ENCODE peak calls at places on chromosomes 6 and 20, in ten cellular contexts. W is Panc1, V is fibroblast of pulmonary artery, G is heart left ventricle, A is BE2C, N is choroid plexus epithelial cell, P is sigmoid colon, Q is thoracic aorta, Z is lower lobe of right lung, E is cardiac muscle cell. I is an unnamed sample.

GRCh38 chr6:161254126-161254753 is 19.6 kb downstream of the AGPAT4 start:
- DNase-seq in P (no peak), Z (no peak), A (no peak), W (no peak), G (no peak), N (peak), Q (no peak), E (peak), V (peak), I (no peak)

GRCh38 chr6:132190815-132191175 is 210.5 kb downstream of the MOXD1 start:
- DNase-seq in E (peak), G (no peak), P (no peak), Q (no peak), Z (no peak), W (no peak), V (peak), A (no peak), N (peak), I (no peak)

GRCh38 chr20:44336086-44336485 is 757 bp upstream of the R3HDML start:
- DNase-seq in N (no peak), E (no peak), Q (no peak), V (no peak), A (no peak), G (no peak), Z (no peak), P (no peak), W (no peak), I (peak)

GRCh38 chr6:19399406-19399805 is 437.8 kb upstream of the ID4 start:
- DNase-seq in P (peak), Q (no peak), E (peak), G (no peak), N (peak), V (peak), W (no peak), Z (no peak), A (no peak), I (no peak)

GRCh38 chr6:139522471-139523220 is 148.2 kb upstream of the CITED2 start:
- DNase-seq in P (no peak), Q (no peak), A (no peak), W (no peak), V (no peak), Z (no peak), E (peak), G (no peak), N (no peak), I (no peak)

GRCh38 chr20:58432190-58432954 is 43.3 kb downstream of the VAPB start:
- DNase-seq in N (peak), Z (no peak), E (peak), P (peak), A (no peak), G (no peak), W (no peak), Q (no peak), V (peak), I (no peak)

GRCh38 chr6:43729537-43729936 is 40.5 kb upstream of the VEGFA start:
- DNase-seq in G (no peak), Z (no peak), N (no peak), Q (no peak), E (no peak), V (no peak), P (peak), A (no peak), W (no peak), I (peak)

GRCh38 chr20:61846074-61846473 is 219.6 kb downstream of the TAF4 start:
- DNase-seq in A (no peak), V (no peak), P (no peak), E (no peak), G (no peak), N (no peak), W (no peak), Z (peak), Q (no peak), I (no peak)

GRCh38 chr6:141580988-141581387 is 551.7 kb upstream of the GJE1 start:
- DNase-seq in Z (no peak), N (peak), A (no peak), V (peak), P (no peak), G (no peak), E (peak), Q (no peak), W (no peak), I (no peak)

GRCh38 chr6:158571826-158572652 is 12.1 kb downstream of the TMEM181 start:
- DNase-seq in P (no peak), G (no peak), W (no peak), A (no peak), N (no peak), V (no peak), E (no peak), Q (no peak), Z (peak), I (peak)

GRCh38 chr6:16168858-16169257 is 40.0 kb downstream of the MYLIP start:
- DNase-seq in A (peak), V (peak), P (no peak), G (no peak), W (no peak), N (peak), Q (no peak), Z (no peak), E (peak), I (no peak)

GRCh38 chr6:57159127-57159526 is 13.0 kb upstream of the BAG2 start:
- DNase-seq in W (no peak), V (no peak), Z (no peak), A (no peak), N (no peak), G (no peak), P (no peak), Q (no peak), E (no peak), I (no peak)

GRCh38 chr6:124298682-124299081 is 495.0 kb downstream of the NKAIN2 start:
- DNase-seq in E (no peak), N (no peak), Q (no peak), A (no peak), G (no peak), P (no peak), W (no peak), V (no peak), Z (no peak), I (no peak)

GRCh38 chr6:44795326-44795725 is 407.8 kb downstream of the CDC5L start:
- DNase-seq in A (no peak), P (no peak), E (no peak), G (no peak), Q (no peak), W (no peak), V (no peak), Z (no peak), N (no peak), I (no peak)

GRCh38 chr6:134165827-134166226 is 113.4 kb upstream of the SLC2A12 start:
- DNase-seq in N (peak), Z (no peak), A (no peak), G (no peak), W (no peak), V (peak), Q (no peak), P (no peak), E (peak), I (no peak)

GRCh38 chr20:53502820-53503219 is 90.8 kb downstream of the ZNF217 start:
- DNase-seq in A (no peak), W (no peak), Z (no peak), E (no peak), N (no peak), Q (no peak), P (no peak), G (no peak), V (no peak), I (no peak)

GRCh38 chr20:62953839-62954703 is 1.6 kb downstream of the SLC17A9 start:
- DNase-seq in P (peak), Z (peak), V (peak), N (peak), Q (peak), A (peak), W (no peak), E (peak), G (peak), I (peak)

GRCh38 chr6:129490551-129491245 is 219.3 kb downstream of the ARHGAP18 start:
- DNase-seq in A (no peak), W (peak), V (peak), G (peak), Z (no peak), N (peak), Q (no peak), E (peak), P (no peak), I (no peak)

GRCh38 chr6:52389626-52390360 is 27.8 kb downstream of the PAQR8 start:
- DNase-seq in E (peak), A (peak), W (no peak), Q (no peak), N (peak), V (peak), G (peak), Z (peak), P (no peak), I (peak)

GRCh38 chr6:116633685-116634084 is 17.4 kb downstream of the RSPH4A start:
- DNase-seq in Q (no peak), V (no peak), N (peak), A (no peak), Z (no peak), E (no peak), P (no peak), G (no peak), W (no peak), I (no peak)

GRCh38 chr6:149129401-149130077 is 188.0 kb upstream of the TAB2 start:
- DNase-seq in Q (no peak), V (peak), A (no peak), W (no peak), G (no peak), N (peak), E (peak), P (no peak), Z (no peak), I (no peak)

GRCh38 chr6:89433637-89434499 is 916 bp downstream of the ANKRD6 start:
- DNase-seq in V (no peak), E (peak), W (no peak), A (no peak), G (peak), P (no peak), Z (peak), N (no peak), Q (no peak), I (peak)

GRCh38 chr6:169778646-169779045 is 27.2 kb downstream of the ERMARD start:
- DNase-seq in Q (no peak), V (no peak), W (no peak), Z (no peak), G (no peak), N (no peak), E (no peak), P (no peak), A (no peak), I (no peak)

GRCh38 chr6:99905209-99906106 is 88.6 kb downstream of the MCHR2 start:
- DNase-seq in E (peak), G (no peak), N (peak), Z (no peak), A (peak), W (peak), V (peak), P (no peak), Q (no peak), I (no peak)

GRCh38 chr6:129536271-129536670 is 173.7 kb downstream of the ARHGAP18 start:
- DNase-seq in P (no peak), E (no peak), Q (no peak), V (no peak), A (no peak), Z (no peak), W (no peak), N (no peak), G (no peak), I (no peak)

GRCh38 chr20:35663813-35664543 is 722 bp downstream of the CPNE1 start:
- DNase-seq in W (no peak), E (peak), A (peak), Z (peak), Q (no peak), N (peak), P (no peak), G (peak), V (no peak), I (peak)

GRCh38 chr6:162683135-162683534 is 44.4 kb downstream of the PRKN start:
- DNase-seq in V (no peak), E (no peak), Z (no peak), Q (no peak), G (no peak), N (no peak), P (no peak), W (no peak), A (no peak), I (no peak)

GRCh38 chr20:10728873-10729670 is 55.3 kb upstream of the JAG1 start:
- DNase-seq in N (no peak), Z (no peak), V (no peak), E (no peak), A (no peak), W (no peak), Q (no peak), P (no peak), G (no peak), I (no peak)

GRCh38 chr6:143241110-143241509 is 180.4 kb downstream of the AIG1 start:
- DNase-seq in Z (no peak), G (no peak), P (no peak), W (no peak), E (no peak), Q (no peak), A (no peak), N (no peak), V (no peak), I (no peak)

GRCh38 chr20:6993016-6993415 is 225.5 kb downstream of the BMP2 start:
- DNase-seq in Q (no peak), G (no peak), A (no peak), P (no peak), W (no peak), Z (no peak), E (no peak), N (peak), V (peak), I (no peak)

GRCh38 chr6:45437441-45437820 is 59.7 kb upstream of the SUPT3H start:
- DNase-seq in Q (no peak), E (no peak), A (no peak), V (no peak), G (no peak), Z (no peak), N (no peak), P (no peak), W (no peak), I (no peak)

GRCh38 chr6:73108949-73109348 is 116.3 kb downstream of the KHDC1L start:
- DNase-seq in A (no peak), W (no peak), P (no peak), E (no peak), V (no peak), Z (no peak), N (no peak), G (no peak), Q (no peak), I (no peak)

GRCh38 chr6:135932651-135933050 is 81.2 kb downstream of the PDE7B start:
- DNase-seq in G (no peak), W (no peak), N (no peak), Z (no peak), V (no peak), Q (no peak), A (no peak), E (no peak), P (no peak), I (no peak)

GRCh38 chr6:57257911-57258541 is 35.9 kb upstream of the RAB23 start:
- DNase-seq in Z (no peak), E (peak), A (no peak), G (no peak), Q (no peak), P (no peak), N (peak), V (peak), W (no peak), I (no peak)

GRCh38 chr6:13290335-13290734 is 38.0 kb downstream of the TBC1D7 start:
- DNase-seq in G (no peak), V (no peak), N (peak), Z (no peak), A (no peak), P (no peak), Q (no peak), W (no peak), E (peak), I (no peak)

GRCh38 chr6:53484409-53485280 is 60.3 kb downstream of the GCLC start:
- DNase-seq in V (peak), A (peak), N (peak), G (peak), Z (no peak), P (peak), W (peak), Q (peak), E (peak), I (no peak)

GRCh38 chr6:52400316-52401041 is 19.7 kb upstream of the EFHC1 start:
- DNase-seq in Z (no peak), G (no peak), W (no peak), E (no peak), N (no peak), P (no peak), A (no peak), Q (no peak), V (no peak), I (no peak)

GRCh38 chr6:8821921-8822512 is 386.7 kb upstream of the SLC35B3 start:
- DNase-seq in Z (no peak), V (no peak), N (no peak), E (no peak), G (no peak), P (no peak), A (no peak), Q (no peak), W (no peak), I (no peak)

DNA sequence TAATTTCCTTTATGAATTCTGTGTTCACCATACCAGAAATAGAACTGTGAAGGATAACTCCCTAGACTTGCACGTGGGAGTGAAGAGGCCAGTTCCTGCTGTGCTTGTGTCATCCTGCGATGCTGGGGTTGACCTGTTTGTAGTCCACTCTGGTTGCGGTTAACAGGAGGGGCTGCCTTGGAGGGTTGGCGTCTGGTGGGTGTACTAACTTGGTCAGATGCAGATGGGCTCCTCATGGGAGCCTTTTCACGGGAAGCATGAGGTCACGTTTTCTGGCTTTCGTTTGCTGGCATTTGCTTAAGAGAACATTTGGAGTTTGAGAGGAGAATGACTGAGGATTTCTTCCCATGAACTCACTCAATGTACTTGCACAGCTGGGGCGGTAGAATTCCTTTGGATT is 41.2 kb downstream of the IGF2R start:
- DNase-seq in W (no peak), Z (no peak), N (peak), Q (no peak), G (peak), E (peak), P (peak), A (no peak), V (peak), I (no peak)
- TF ChIP-seq CTCF in W (no peak), Z (no peak), N (no peak), Q (no peak), G (no peak), E (no peak), P (no peak), A (no peak), V (no peak), I (no peak)

DNA sequence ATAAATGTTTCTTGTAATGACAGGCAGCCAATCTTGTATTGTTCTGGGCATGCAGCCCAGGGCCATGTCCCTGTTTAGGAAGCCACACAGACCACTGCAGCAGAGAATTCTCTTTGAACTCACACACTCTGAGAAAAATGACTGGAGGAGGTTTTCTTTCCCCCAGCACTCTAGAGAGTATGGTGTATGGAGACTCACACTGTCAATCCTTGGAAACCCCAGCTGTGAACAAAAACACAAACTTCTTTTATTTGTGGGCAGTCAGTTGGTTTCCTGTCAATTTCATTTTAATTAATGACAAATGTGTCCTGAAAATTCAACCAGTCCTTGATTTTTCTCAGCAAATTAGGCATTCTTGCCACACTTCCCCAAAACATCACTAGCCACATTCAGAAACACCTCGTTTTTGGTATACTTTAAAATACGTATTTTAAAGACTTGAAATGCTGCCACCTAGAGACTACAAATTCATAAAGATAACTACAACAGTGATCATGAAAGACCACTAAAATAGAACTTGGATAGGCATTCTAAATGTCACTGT is 52.9 kb upstream of the UFL1 start:
- DNase-seq in V (no peak), A (no peak), G (no peak), Q (no peak), W (no peak), E (no peak), Z (no peak), N (peak), P (no peak), I (no peak)
- TF ChIP-seq CTCF in V (no peak), A (peak), G (no peak), Q (no peak), W (peak), E (no peak), Z (peak), N (no peak), P (no peak), I (peak)

DNA sequence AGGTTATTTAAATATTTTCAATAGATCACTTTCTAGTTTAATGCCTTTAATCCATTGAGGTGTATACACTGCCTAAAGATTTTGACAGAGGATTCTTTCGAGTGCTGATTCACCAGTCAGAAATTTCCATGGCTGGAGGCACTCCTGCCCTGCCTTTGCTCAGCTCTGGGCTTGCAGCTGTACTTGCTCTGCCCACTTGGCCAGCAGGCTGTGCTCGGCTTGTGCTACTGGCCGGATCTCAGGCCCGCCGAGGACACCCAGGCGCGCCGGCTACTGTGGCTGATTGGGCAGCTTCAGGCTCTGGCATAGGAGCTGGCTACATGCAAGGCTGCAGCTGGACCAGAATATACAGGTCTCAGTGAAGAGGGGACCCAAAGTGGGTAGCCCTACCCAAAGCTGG is 675.1 kb upstream of the MMS22L start:
- DNase-seq in Z (peak), G (peak), A (no peak), P (no peak), Q (no peak), V (peak), E (no peak), N (no peak), W (no peak), I (peak)
- TF ChIP-seq CTCF in Z (no peak), G (no peak), A (no peak), P (no peak), Q (no peak), V (no peak), E (no peak), N (no peak), W (no peak), I (no peak)

DNA sequence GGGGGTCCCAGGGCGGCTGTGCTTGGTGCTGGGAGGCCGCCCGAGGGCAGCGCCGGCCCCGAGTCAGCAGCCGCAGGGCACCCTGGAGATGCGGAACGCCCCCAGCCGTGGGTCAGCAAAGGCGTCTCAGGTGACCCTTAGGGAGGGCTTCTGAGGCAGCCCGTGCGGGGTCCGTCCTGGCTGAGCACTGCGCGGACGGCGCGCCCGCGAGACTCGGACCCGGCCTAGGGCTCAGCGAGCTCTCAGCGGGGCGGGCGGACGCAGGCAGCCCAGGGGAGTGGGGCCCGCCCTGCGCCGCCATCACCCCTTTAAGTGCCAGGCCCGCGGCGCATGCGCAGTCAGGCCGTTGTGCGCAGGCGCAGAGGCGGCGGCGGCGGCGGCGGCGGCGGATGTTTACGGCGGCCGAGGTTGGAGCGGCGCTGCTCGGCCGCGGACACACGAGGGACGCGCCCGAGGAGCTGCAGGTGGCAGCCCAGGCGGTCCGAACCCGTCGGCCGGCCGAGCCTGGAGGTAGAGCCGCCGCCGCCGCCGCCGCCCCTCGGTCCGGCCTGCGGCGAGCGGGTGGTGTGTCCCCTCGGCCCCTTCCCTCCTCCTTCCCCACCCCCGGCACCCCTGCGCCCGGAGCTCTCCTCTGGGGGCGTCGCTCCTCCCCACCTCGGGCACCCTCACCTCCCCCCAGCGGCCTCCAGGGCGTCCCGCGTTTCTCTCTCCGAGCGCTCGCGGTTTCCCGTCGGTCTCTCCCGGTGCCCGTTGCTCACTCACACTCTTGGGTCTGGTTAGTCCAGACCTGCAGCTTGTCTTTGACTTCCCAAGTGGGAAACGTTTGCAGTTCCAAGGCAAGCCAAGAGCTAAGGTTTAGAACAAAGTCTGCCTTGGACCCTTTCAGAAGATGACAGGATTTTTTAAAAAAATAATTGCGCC is at the start of gene PCMTD2:
- DNase-seq in G (peak), V (peak), N (peak), Q (peak), Z (peak), W (no peak), A (peak), E (peak), P (peak), I (peak)
- TF ChIP-seq CTCF in G (no peak), V (no peak), N (no peak), Q (peak), Z (no peak), W (no peak), A (no peak), E (no peak), P (no peak), I (no peak)

I was measured in upper lobe of right lung.